ENCODE peak calls at places on chromosomes 3 and 15, in five cellular contexts. One of them, this sample, is unnamed.
A peak's percentile ranks its signal among the peaks of the same experiment; 100 is the strongest.

GRCh38 chr3:5217824-5218595 is 30.5 kb downstream of the EDEM1 start:
- DNase-seq in neural progenitor cell: no peak
- DNase-seq in endothelial cell of umbilical vein: no peak
- DNase-seq in fibroblast of lung: peak; percentile 78
- DNase-seq in brain microvascular endothelial cell: no peak
- DNase-seq in this sample: no peak

GRCh38 chr3:144529562-144529961 is 557.9 kb downstream of the DIPK2A start:
- DNase-seq in neural progenitor cell: no peak
- DNase-seq in endothelial cell of umbilical vein: no peak
- DNase-seq in fibroblast of lung: no peak
- DNase-seq in brain microvascular endothelial cell: no peak
- DNase-seq in this sample: no peak

GRCh38 chr15:101122266-101122665 is 129.6 kb downstream of the CHSY1 start:
- DNase-seq in neural progenitor cell: no peak
- DNase-seq in endothelial cell of umbilical vein: no peak
- DNase-seq in fibroblast of lung: no peak
- DNase-seq in brain microvascular endothelial cell: no peak
- DNase-seq in this sample: no peak

GRCh38 chr3:52483577-52484495 is 11.3 kb upstream of the STAB1 start:
- DNase-seq in neural progenitor cell: no peak
- DNase-seq in endothelial cell of umbilical vein: no peak
- DNase-seq in fibroblast of lung: peak; percentile 84
- DNase-seq in brain microvascular endothelial cell: peak; percentile 47
- DNase-seq in this sample: no peak

GRCh38 chr3:72383896-72384295 is 464.3 kb downstream of the SHQ1 start:
- DNase-seq in neural progenitor cell: no peak
- DNase-seq in endothelial cell of umbilical vein: no peak
- DNase-seq in fibroblast of lung: no peak
- DNase-seq in brain microvascular endothelial cell: no peak
- DNase-seq in this sample: no peak

GRCh38 chr3:11950576-11950975 is 53.6 kb upstream of the SYN2 start:
- DNase-seq in neural progenitor cell: no peak
- DNase-seq in endothelial cell of umbilical vein: no peak
- DNase-seq in fibroblast of lung: no peak
- DNase-seq in brain microvascular endothelial cell: no peak
- DNase-seq in this sample: no peak

GRCh38 chr3:168341192-168341816 is 245.6 kb upstream of the GOLIM4 start:
- DNase-seq in neural progenitor cell: no peak
- DNase-seq in endothelial cell of umbilical vein: no peak
- DNase-seq in fibroblast of lung: peak; percentile 91
- DNase-seq in brain microvascular endothelial cell: peak; percentile 86
- DNase-seq in this sample: peak; percentile 32

GRCh38 chr15:44308415-44308814 is 19.9 kb downstream of the GOLM2 start:
- DNase-seq in neural progenitor cell: no peak
- DNase-seq in endothelial cell of umbilical vein: no peak
- DNase-seq in fibroblast of lung: no peak
- DNase-seq in brain microvascular endothelial cell: no peak
- DNase-seq in this sample: no peak

GRCh38 chr15:73480051-73480450 is 37.1 kb downstream of the REC114 start:
- DNase-seq in neural progenitor cell: no peak
- DNase-seq in endothelial cell of umbilical vein: no peak
- DNase-seq in fibroblast of lung: no peak
- DNase-seq in brain microvascular endothelial cell: no peak
- DNase-seq in this sample: no peak

GRCh38 chr15:57169643-57170042 is 206.7 kb upstream of the CGNL1 start:
- DNase-seq in neural progenitor cell: no peak
- DNase-seq in endothelial cell of umbilical vein: no peak
- DNase-seq in fibroblast of lung: no peak
- DNase-seq in brain microvascular endothelial cell: no peak
- DNase-seq in this sample: no peak

GRCh38 chr3:8452112-8452511 is 49.5 kb upstream of the LMCD1 start:
- DNase-seq in neural progenitor cell: no peak
- DNase-seq in endothelial cell of umbilical vein: no peak
- DNase-seq in fibroblast of lung: no peak
- DNase-seq in brain microvascular endothelial cell: no peak
- DNase-seq in this sample: no peak

GRCh38 chr15:55741592-55742497 is 1.1 kb downstream of the PRTG start:
- DNase-seq in neural progenitor cell: peak; percentile 70
- DNase-seq in endothelial cell of umbilical vein: peak; percentile 30
- DNase-seq in fibroblast of lung: no peak
- DNase-seq in brain microvascular endothelial cell: peak; percentile 2
- DNase-seq in this sample: peak; percentile 54

GRCh38 chr15:62782100-62782791 is 260.3 kb upstream of the TPM1 start:
- DNase-seq in neural progenitor cell: peak; percentile 83
- DNase-seq in endothelial cell of umbilical vein: peak; percentile 90
- DNase-seq in fibroblast of lung: peak; percentile 89
- DNase-seq in brain microvascular endothelial cell: peak; percentile 75
- DNase-seq in this sample: peak; percentile 84

GRCh38 chr15:70526974-70527325 is 236.4 kb downstream of the UACA start:
- DNase-seq in neural progenitor cell: no peak
- DNase-seq in endothelial cell of umbilical vein: no peak
- DNase-seq in fibroblast of lung: no peak
- DNase-seq in brain microvascular endothelial cell: no peak
- DNase-seq in this sample: peak; percentile 35

GRCh38 chr3:141379250-141379872 is 11.1 kb downstream of the ZBTB38 start:
- DNase-seq in neural progenitor cell: no peak
- DNase-seq in endothelial cell of umbilical vein: no peak
- DNase-seq in fibroblast of lung: no peak
- DNase-seq in brain microvascular endothelial cell: no peak
- DNase-seq in this sample: no peak

GRCh38 chr15:56042982-56043980 is 49.9 kb upstream of the NEDD4 start:
- DNase-seq in neural progenitor cell: no peak
- DNase-seq in endothelial cell of umbilical vein: no peak
- DNase-seq in fibroblast of lung: no peak
- DNase-seq in brain microvascular endothelial cell: no peak
- DNase-seq in this sample: no peak

GRCh38 chr3:157916672-157917071 is 189.5 kb downstream of the SHOX2 start:
- DNase-seq in neural progenitor cell: no peak
- DNase-seq in endothelial cell of umbilical vein: no peak
- DNase-seq in fibroblast of lung: no peak
- DNase-seq in brain microvascular endothelial cell: no peak
- DNase-seq in this sample: no peak

GRCh38 chr15:95324596-95325135 is 1005.8 kb upstream of the NR2F2 start:
- DNase-seq in neural progenitor cell: no peak
- DNase-seq in endothelial cell of umbilical vein: peak; percentile 47
- DNase-seq in fibroblast of lung: no peak
- DNase-seq in brain microvascular endothelial cell: no peak
- DNase-seq in this sample: no peak

GRCh38 chr3:57169106-57169505 is 4.0 kb upstream of the IL17RD start:
- DNase-seq in neural progenitor cell: no peak
- DNase-seq in endothelial cell of umbilical vein: no peak
- DNase-seq in fibroblast of lung: no peak
- DNase-seq in brain microvascular endothelial cell: no peak
- DNase-seq in this sample: no peak

GRCh38 chr3:53092942-53093341 is 37.3 kb downstream of the RFT1 start:
- DNase-seq in neural progenitor cell: no peak
- DNase-seq in endothelial cell of umbilical vein: no peak
- DNase-seq in fibroblast of lung: no peak
- DNase-seq in brain microvascular endothelial cell: no peak
- DNase-seq in this sample: no peak

GRCh38 chr3:49868951-49869454 is 703 bp downstream of the CAMKV start:
- DNase-seq in neural progenitor cell: peak; percentile 62
- DNase-seq in endothelial cell of umbilical vein: no peak
- DNase-seq in fibroblast of lung: no peak
- DNase-seq in brain microvascular endothelial cell: no peak
- DNase-seq in this sample: no peak

GRCh38 chr15:78432664-78433063 is 5.4 kb upstream of the IREB2 start:
- DNase-seq in neural progenitor cell: no peak
- DNase-seq in endothelial cell of umbilical vein: no peak
- DNase-seq in fibroblast of lung: no peak
- DNase-seq in brain microvascular endothelial cell: no peak
- DNase-seq in this sample: no peak

GRCh38 chr15:78431955-78432354 is 6.1 kb upstream of the IREB2 start:
- DNase-seq in neural progenitor cell: no peak
- DNase-seq in endothelial cell of umbilical vein: no peak
- DNase-seq in fibroblast of lung: no peak
- DNase-seq in brain microvascular endothelial cell: no peak
- DNase-seq in this sample: no peak

GRCh38 chr15:78425643-78426042 is 12.4 kb upstream of the IREB2 start:
- DNase-seq in neural progenitor cell: no peak
- DNase-seq in endothelial cell of umbilical vein: no peak
- DNase-seq in fibroblast of lung: no peak
- DNase-seq in brain microvascular endothelial cell: no peak
- DNase-seq in this sample: no peak

GRCh38 chr15:78427985-78428384 is 10.0 kb upstream of the IREB2 start:
- DNase-seq in neural progenitor cell: no peak
- DNase-seq in endothelial cell of umbilical vein: no peak
- DNase-seq in fibroblast of lung: no peak
- DNase-seq in brain microvascular endothelial cell: no peak
- DNase-seq in this sample: no peak

DNA sequence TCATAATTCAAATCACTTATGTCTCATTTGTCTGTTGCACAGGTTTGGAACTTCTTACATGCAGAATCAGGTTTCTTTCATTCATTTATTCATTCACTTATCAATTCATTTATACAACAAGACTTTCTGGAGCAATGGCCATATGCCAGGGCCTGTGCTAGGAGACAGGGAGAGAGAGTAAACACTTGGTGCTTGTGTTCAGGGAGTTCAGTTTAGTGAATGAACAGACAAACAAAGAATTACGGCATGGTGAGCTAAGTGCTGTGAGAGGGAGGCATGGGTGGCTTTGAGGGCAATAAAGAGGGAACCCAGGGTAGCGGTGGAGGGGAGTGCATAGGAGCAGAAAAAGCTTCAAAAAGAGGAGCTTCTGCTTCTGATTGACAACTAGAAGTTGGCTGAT is 8.5 kb upstream of the IREB2 start:
- DNase-seq in neural progenitor cell: no peak
- DNase-seq in endothelial cell of umbilical vein: no peak
- DNase-seq in fibroblast of lung: no peak
- DNase-seq in brain microvascular endothelial cell: no peak
- DNase-seq in this sample: no peak
- H3K27me3 ChIP-seq in neural progenitor cell: peaks cover 3% of the 10 kb centered on the region
- H3K27me3 ChIP-seq in endothelial cell of umbilical vein: peaks cover 35% of the 10 kb centered on the region
- H3K27me3 ChIP-seq in fibroblast of lung: no peaks in the 10 kb centered on the region
- H3K27me3 ChIP-seq in brain microvascular endothelial cell: peaks cover 6% of the 10 kb centered on the region
- H3K27me3 ChIP-seq in this sample: peaks cover 7% of the 10 kb centered on the region

GRCh38 chr15:33277689-33278088 is 33.1 kb upstream of the RYR3 start:
- DNase-seq in neural progenitor cell: no peak
- DNase-seq in endothelial cell of umbilical vein: no peak
- DNase-seq in fibroblast of lung: no peak
- DNase-seq in brain microvascular endothelial cell: no peak
- DNase-seq in this sample: no peak

GRCh38 chr15:33283603-33284002 is 27.2 kb upstream of the RYR3 start:
- DNase-seq in neural progenitor cell: no peak
- DNase-seq in endothelial cell of umbilical vein: no peak
- DNase-seq in fibroblast of lung: no peak
- DNase-seq in brain microvascular endothelial cell: no peak
- DNase-seq in this sample: no peak

GRCh38 chr15:33279613-33280205 is 31.1 kb upstream of the RYR3 start:
- DNase-seq in neural progenitor cell: no peak
- DNase-seq in endothelial cell of umbilical vein: peak; percentile 22
- DNase-seq in fibroblast of lung: peak; percentile 14
- DNase-seq in brain microvascular endothelial cell: peak; percentile 56
- DNase-seq in this sample: no peak

GRCh38 chr15:33282226-33283020 is 28.3 kb upstream of the RYR3 start:
- DNase-seq in neural progenitor cell: no peak
- DNase-seq in endothelial cell of umbilical vein: no peak
- DNase-seq in fibroblast of lung: no peak
- DNase-seq in brain microvascular endothelial cell: no peak
- DNase-seq in this sample: no peak

GRCh38 chr15:33278816-33279612 is 31.8 kb upstream of the RYR3 start:
- DNase-seq in neural progenitor cell: no peak
- DNase-seq in endothelial cell of umbilical vein: peak; percentile 76
- DNase-seq in fibroblast of lung: peak; percentile 88
- DNase-seq in brain microvascular endothelial cell: peak; percentile 96
- DNase-seq in this sample: peak; percentile 68
- H3K4me3 ChIP-seq in neural progenitor cell: no peak overlapping the region
- H3K4me3 ChIP-seq in endothelial cell of umbilical vein: no peak overlapping the region
- H3K4me3 ChIP-seq in fibroblast of lung: no peak overlapping the region
- H3K4me3 ChIP-seq in brain microvascular endothelial cell: no peak overlapping the region
- H3K4me3 ChIP-seq in this sample: no peak overlapping the region

GRCh38 chr15:64068133-64068532 is 21.8 kb upstream of the DAPK2 start:
- DNase-seq in neural progenitor cell: no peak
- DNase-seq in endothelial cell of umbilical vein: no peak
- DNase-seq in fibroblast of lung: no peak
- DNase-seq in brain microvascular endothelial cell: no peak
- DNase-seq in this sample: no peak
- H3K27me3 ChIP-seq in neural progenitor cell: no peaks in the 10 kb centered on the region
- H3K27me3 ChIP-seq in endothelial cell of umbilical vein: no peaks in the 10 kb centered on the region
- H3K27me3 ChIP-seq in fibroblast of lung: no peaks in the 10 kb centered on the region
- H3K27me3 ChIP-seq in brain microvascular endothelial cell: no peaks in the 10 kb centered on the region
- H3K27me3 ChIP-seq in this sample: no peaks in the 10 kb centered on the region

GRCh38 chr3:179655236-179655635 is 2.4 kb downstream of the USP13 start:
- DNase-seq in neural progenitor cell: no peak
- DNase-seq in endothelial cell of umbilical vein: no peak
- DNase-seq in fibroblast of lung: no peak
- DNase-seq in brain microvascular endothelial cell: no peak
- DNase-seq in this sample: no peak
- H3K4me3 ChIP-seq in neural progenitor cell: peak overlapping the region; percentile 99
- H3K4me3 ChIP-seq in endothelial cell of umbilical vein: no peak overlapping the region
- H3K4me3 ChIP-seq in fibroblast of lung: no peak overlapping the region
- H3K4me3 ChIP-seq in brain microvascular endothelial cell: no peak overlapping the region
- H3K4me3 ChIP-seq in this sample: no peak overlapping the region

GRCh38 chr15:42151736-42152135 is 4.7 kb downstream of the PLA2G4F start:
- DNase-seq in neural progenitor cell: no peak
- DNase-seq in endothelial cell of umbilical vein: peak; percentile 45
- DNase-seq in fibroblast of lung: no peak
- DNase-seq in brain microvascular endothelial cell: peak; percentile 25
- DNase-seq in this sample: peak; percentile 44

GRCh38 chr15:42152196-42152920 is 4.1 kb downstream of the PLA2G4F start:
- DNase-seq in neural progenitor cell: no peak
- DNase-seq in endothelial cell of umbilical vein: no peak
- DNase-seq in fibroblast of lung: no peak
- DNase-seq in brain microvascular endothelial cell: no peak
- DNase-seq in this sample: no peak

GRCh38 chr15:42150246-42150970 is 6.0 kb downstream of the PLA2G4F start:
- DNase-seq in neural progenitor cell: no peak
- DNase-seq in endothelial cell of umbilical vein: no peak
- DNase-seq in fibroblast of lung: no peak
- DNase-seq in brain microvascular endothelial cell: no peak
- DNase-seq in this sample: no peak

GRCh38 chr15:42149493-42150245 is 6.8 kb downstream of the PLA2G4F start:
- DNase-seq in neural progenitor cell: no peak
- DNase-seq in endothelial cell of umbilical vein: no peak
- DNase-seq in fibroblast of lung: no peak
- DNase-seq in brain microvascular endothelial cell: no peak
- DNase-seq in this sample: no peak

DNA sequence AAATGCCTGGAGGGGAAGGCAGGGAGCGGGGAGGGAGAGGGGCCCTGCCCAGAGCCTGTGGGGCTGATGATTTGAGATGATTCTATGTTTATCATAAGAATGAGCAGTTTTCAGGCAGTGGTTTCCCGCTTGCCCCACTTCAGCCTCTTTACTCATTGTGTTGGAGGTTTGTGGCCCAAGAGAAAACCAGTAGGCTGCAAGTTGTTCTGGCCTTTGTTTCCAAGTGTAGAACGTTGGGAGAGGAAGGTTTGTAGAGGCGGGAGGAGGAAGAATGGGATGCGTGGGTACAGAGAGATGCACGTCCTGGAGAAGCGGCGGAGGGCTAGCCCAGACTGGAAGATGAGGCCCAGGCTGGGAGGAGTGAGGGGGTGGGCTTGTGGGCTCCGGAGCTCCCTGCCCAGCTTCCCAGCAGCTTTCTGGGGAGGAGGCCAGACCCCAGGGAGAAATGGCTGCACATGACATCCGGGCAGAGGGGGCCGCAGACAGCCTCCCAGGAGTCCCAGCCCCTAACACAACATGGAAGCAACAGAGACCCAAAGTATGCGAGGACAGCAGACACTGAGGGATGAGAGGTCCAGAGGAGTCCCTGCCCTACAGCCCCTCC is 5.3 kb downstream of the PLA2G4F start:
- DNase-seq in neural progenitor cell: no peak
- DNase-seq in endothelial cell of umbilical vein: no peak
- DNase-seq in fibroblast of lung: no peak
- DNase-seq in brain microvascular endothelial cell: no peak
- DNase-seq in this sample: no peak
- H3K27me3 ChIP-seq in neural progenitor cell: no peaks in the 10 kb centered on the region
- H3K27me3 ChIP-seq in endothelial cell of umbilical vein: no peaks in the 10 kb centered on the region
- H3K27me3 ChIP-seq in fibroblast of lung: peaks cover 9% of the 10 kb centered on the region
- H3K27me3 ChIP-seq in brain microvascular endothelial cell: no peaks in the 10 kb centered on the region
- H3K27me3 ChIP-seq in this sample: peaks cover 2% of the 10 kb centered on the region

This sample was measured in SJCRH30.